ENCODE peak calls at places on chromosomes 2 and 18, in eight cellular contexts. Y, Q, I, F, G, A, W and T are unnamed samples.

GRCh38 chr2:178257127-178257526 is 62.8 kb downstream of the OSBPL6 start:
- DNase-seq in F (no peak), I (no peak), Y (no peak), A (no peak), W (no peak), G (no peak), Q (no peak), T (no peak)

GRCh38 chr2:58798787-58799186 is 557.7 kb upstream of the FANCL start:
- DNase-seq in G (no peak), Y (no peak), I (no peak), Q (peak; percentile 2), F (no peak), W (no peak), A (no peak), T (no peak)

GRCh38 chr2:54047658-54048057 is 67.8 kb upstream of the ACYP2 start:
- DNase-seq in F (no peak), Y (no peak), G (no peak), Q (no peak), I (no peak), A (no peak), W (no peak), T (no peak)

GRCh38 chr2:237482485-237482884 is 4.6 kb upstream of the MLPH start:
- DNase-seq in Q (peak; percentile 86), W (peak; percentile 90), Y (peak; percentile 39), G (no peak), F (peak; percentile 93), I (no peak), A (no peak), T (peak; percentile 21)

GRCh38 chr2:136125226-136125625 is 7.3 kb upstream of the CXCR4 start:
- DNase-seq in F (no peak), Y (no peak), A (no peak), W (no peak), Q (no peak), I (no peak), G (no peak), T (no peak)

GRCh38 chr18:3346487-3346886 is 84.6 kb downstream of the MYL12B start:
- DNase-seq in W (no peak), G (no peak), F (no peak), Y (no peak), I (no peak), Q (no peak), A (no peak), T (no peak)

GRCh38 chr18:22066083-22066485 is 103.3 kb upstream of the GATA6 start:
- DNase-seq in G (no peak), F (no peak), Y (no peak), W (no peak), I (no peak), Q (no peak), A (no peak), T (peak; percentile 5)

GRCh38 chr2:207269021-207269420 is 103.3 kb upstream of the KLF7 start:
- DNase-seq in G (no peak), A (no peak), F (no peak), W (no peak), I (no peak), Q (no peak), Y (no peak), T (no peak)

GRCh38 chr18:23229472-23229871 is 94.2 kb downstream of the CABLES1 start:
- DNase-seq in F (no peak), A (no peak), I (no peak), Q (no peak), G (no peak), Y (no peak), W (peak; percentile 89), T (no peak)

GRCh38 chr2:10279472-10279870 is 23.2 kb upstream of the HPCAL1 start:
- DNase-seq in Y (no peak), G (no peak), F (no peak), W (no peak), A (no peak), Q (no peak), I (no peak), T (no peak)

GRCh38 chr2:99066602-99067001 is 74.9 kb upstream of the C2orf15 start:
- DNase-seq in A (peak; percentile 62), F (no peak), Y (peak; percentile 27), G (no peak), Q (peak; percentile 61), I (no peak), W (peak; percentile 68), T (peak; percentile 69)

GRCh38 chr2:128410035-128410757 is 91.5 kb upstream of the HS6ST1 start:
- DNase-seq in Q (no peak), A (no peak), W (no peak), Y (no peak), F (no peak), G (no peak), I (no peak), T (no peak)

GRCh38 chr2:230779141-230779523 is 66.5 kb downstream of the CAB39 start:
- DNase-seq in F (no peak), Y (no peak), I (no peak), A (peak; percentile 60), G (no peak), W (no peak), Q (no peak), T (no peak)

GRCh38 chr2:217934321-217935131 is 68.3 kb downstream of the TNS1 start:
- DNase-seq in I (no peak), F (peak; percentile 65), Y (no peak), A (no peak), W (peak; percentile 88), G (no peak), Q (no peak), T (no peak)

GRCh38 chr2:182650704-182651103 is 65.4 kb upstream of the DNAJC10 start:
- DNase-seq in A (no peak), I (no peak), W (peak; percentile 86), Q (peak; percentile 13), Y (peak; percentile 40), F (no peak), G (no peak), T (peak; percentile 43)